ENCODE peak calls at places on chromosome 10, in six cellular contexts. Y is NB4, Q is WTC11, L is mesothelial cell of epicardium, O is neural crest cell, K is Peyer's patch. E is an unnamed sample.

GRCh38 chr10:31140716-31141115 is 109.1 kb upstream of the ZNF438 start:
- DNase-seq in Y (no peak), Q (no peak), L (no peak), O (no peak), K (no peak), E (no peak)

GRCh38 chr10:116536810-116537209 is 8.9 kb upstream of the PNLIP start:
- DNase-seq in Y (no peak), Q (no peak), L (no peak), O (no peak), K (no peak), E (no peak)

GRCh38 chr10:3760083-3760482 is 24.9 kb downstream of the KLF6 start:
- DNase-seq in Y (no peak), Q (no peak), L (no peak), O (no peak), K (peak; percentile 41), E (no peak)

GRCh38 chr10:75356484-75356883 is 45.1 kb downstream of the ZNF503 start:
- DNase-seq in Y (peak; percentile 20), Q (peak; percentile 21), L (no peak), O (no peak), K (no peak), E (no peak)

GRCh38 chr10:126430512-126430911 is 42.2 kb upstream of the ADAM12 start:
- DNase-seq in Y (no peak), Q (no peak), L (no peak), O (no peak), K (no peak), E (no peak)

GRCh38 chr10:21808525-21808924 is 195.0 kb downstream of the DNAJC1 start:
- DNase-seq in Y (no peak), Q (no peak), L (no peak), O (no peak), K (no peak), E (no peak)

GRCh38 chr10:36476399-36476798 is 649.0 kb upstream of the ANKRD30A start:
- DNase-seq in Y (no peak), Q (no peak), L (no peak), O (no peak), K (no peak), E (no peak)

GRCh38 chr10:72162978-72163377 is 52.8 kb upstream of the ANAPC16 start:
- DNase-seq in Y (peak; percentile 58), Q (no peak), L (no peak), O (no peak), K (no peak), E (no peak)

GRCh38 chr10:128631801-128632241 is 505.6 kb upstream of the MKI67 start:
- DNase-seq in Y (peak; percentile 30), Q (no peak), L (no peak), O (no peak), K (no peak), E (no peak)

GRCh38 chr10:93300981-93301380 is 181.2 kb downstream of the MYOF start:
- DNase-seq in Y (no peak), Q (no peak), L (no peak), O (no peak), K (no peak), E (no peak)

GRCh38 chr10:64760371-64760770 is 1239.2 kb downstream of the REEP3 start:
- DNase-seq in Y (peak; percentile 48), Q (no peak), L (no peak), O (no peak), K (no peak), E (no peak)

GRCh38 chr10:90849956-90850749 is 7.7 kb downstream of the HTR7 start:
- DNase-seq in Y (no peak), Q (no peak), L (no peak), O (no peak), K (no peak), E (no peak)

GRCh38 chr10:68073631-68074403 is 1.3 kb downstream of the HERC4 start:
- DNase-seq in Y (peak; percentile 52), Q (no peak), L (no peak), O (no peak), K (no peak), E (no peak)

GRCh38 chr10:116385994-116386809 is 41.4 kb upstream of the PNLIPRP3 start:
- DNase-seq in Y (peak; percentile 38), Q (no peak), L (no peak), O (peak; percentile 46), K (no peak), E (peak; percentile 25)

GRCh38 chr10:18542832-18543231 is 108.6 kb downstream of the NSUN6 start:
- DNase-seq in Y (no peak), Q (no peak), L (no peak), O (no peak), K (no peak), E (no peak)

GRCh38 chr10:119313645-119314044 is 106.3 kb downstream of the GRK5 start:
- DNase-seq in Y (peak; percentile 94), Q (no peak), L (no peak), O (no peak), K (peak; percentile 74), E (no peak)

GRCh38 chr10:88493676-88494483 is 89.2 kb downstream of the RNLS start:
- DNase-seq in Y (no peak), Q (no peak), L (no peak), O (no peak), K (no peak), E (no peak)

GRCh38 chr10:69716711-69717560 is 84.8 kb upstream of the COL13A1 start:
- DNase-seq in Y (peak; percentile 57), Q (peak; percentile 84), L (peak; percentile 77), O (peak; percentile 63), K (peak; percentile 80), E (peak; percentile 49)

GRCh38 chr10:112515852-112516251 is 68.8 kb downstream of the VTI1A start:
- DNase-seq in Y (no peak), Q (no peak), L (no peak), O (no peak), K (no peak), E (no peak)

GRCh38 chr10:118844731-118845573 is 90.2 kb upstream of the CACUL1 start:
- DNase-seq in Y (no peak), Q (no peak), L (no peak), O (no peak), K (no peak), E (no peak)

GRCh38 chr10:102776779-102777417 is 33.1 kb downstream of the WBP1L start:
- DNase-seq in Y (no peak), Q (peak; percentile 66), L (peak; percentile 75), O (peak; percentile 61), K (peak; percentile 71), E (peak; percentile 29)

GRCh38 chr10:101032637-101033201 is 1.7 kb downstream of the SFXN3 start:
- DNase-seq in Y (peak; percentile 94), Q (no peak), L (no peak), O (no peak), K (no peak), E (peak; percentile 41)

GRCh38 chr10:112202561-112203241 is 19.1 kb upstream of the GPAM start:
- DNase-seq in Y (no peak), Q (no peak), L (no peak), O (no peak), K (no peak), E (no peak)

GRCh38 chr10:113019692-113020424 is 69.8 kb downstream of the TCF7L2 start:
- DNase-seq in Y (no peak), Q (no peak), L (no peak), O (no peak), K (no peak), E (no peak)

GRCh38 chr10:119113805-119114732 is 10.2 kb downstream of the DENND10 start:
- DNase-seq in Y (peak; percentile 97), Q (no peak), L (no peak), O (no peak), K (no peak), E (no peak)

GRCh38 chr10:5551531-5552375 is 27.0 kb downstream of the CALML3 start:
- DNase-seq in Y (peak; percentile 93), Q (peak; percentile 3), L (no peak), O (no peak), K (peak; percentile 80), E (no peak)

GRCh38 chr10:31358688-31359330 is 39.8 kb downstream of the ZEB1 start:
- DNase-seq in Y (no peak), Q (no peak), L (no peak), O (no peak), K (no peak), E (no peak)

GRCh38 chr10:131142446-131143380 is 168.8 kb downstream of the TCERG1L start:
- DNase-seq in Y (no peak), Q (no peak), L (no peak), O (no peak), K (no peak), E (no peak)
- TF ChIP-seq CTCF in Y (no peak), Q (no peak), L (no peak), O (no peak), K (no peak), E (no peak)

GRCh38 chr10:61901829-61902447 is 439 bp downstream of the ARID5B start:
- DNase-seq in Y (no peak), Q (no peak), L (no peak), O (peak; percentile 18), K (peak; percentile 54), E (peak; percentile 20)

GRCh38 chr10:61902448-61903183 is 1.1 kb downstream of the ARID5B start:
- DNase-seq in Y (peak; percentile 80), Q (no peak), L (peak; percentile 55), O (peak; percentile 23), K (peak; percentile 84), E (peak; percentile 16)

GRCh38 chr10:61904711-61905445 is 3.4 kb downstream of the ARID5B start:
- DNase-seq in Y (peak; percentile 81), Q (no peak), L (no peak), O (no peak), K (peak; percentile 64), E (no peak)

GRCh38 chr10:61903991-61904350 is 2.5 kb downstream of the ARID5B start:
- DNase-seq in Y (no peak), Q (no peak), L (no peak), O (no peak), K (no peak), E (no peak)

GRCh38 chr10:61903184-61903990 is 1.9 kb downstream of the ARID5B start:
- DNase-seq in Y (peak; percentile 75), Q (no peak), L (peak; percentile 55), O (peak; percentile 14), K (peak; percentile 89), E (peak; percentile 31)
- TF ChIP-seq CTCF in Y (no peak), Q (no peak), L (no peak), O (peak; percentile 44), K (peak; percentile 17), E (no peak)

GRCh38 chr10:50293508-50294320 is 42.4 kb upstream of the ASAH2 start:
- DNase-seq in Y (no peak), Q (no peak), L (no peak), O (no peak), K (no peak), E (no peak)

GRCh38 chr10:50289196-50289595 is 37.9 kb upstream of the ASAH2 start:
- DNase-seq in Y (no peak), Q (no peak), L (no peak), O (no peak), K (no peak), E (no peak)

GRCh38 chr10:50294582-50294981 is 43.3 kb upstream of the ASAH2 start:
- DNase-seq in Y (no peak), Q (no peak), L (no peak), O (no peak), K (no peak), E (no peak)

GRCh38 chr10:50295367-50295766 is 44.1 kb upstream of the ASAH2 start:
- DNase-seq in Y (no peak), Q (no peak), L (no peak), O (no peak), K (no peak), E (no peak)

GRCh38 chr10:50291261-50291850 is 40.0 kb upstream of the ASAH2 start:
- DNase-seq in Y (no peak), Q (no peak), L (no peak), O (no peak), K (no peak), E (no peak)
- TF ChIP-seq CTCF in Y (peak; percentile 5), Q (no peak), L (no peak), O (no peak), K (peak; percentile 27), E (no peak)

GRCh38 chr10:45239642-45240041 is 75.8 kb downstream of the OR13A1 start:
- DNase-seq in Y (no peak), Q (no peak), L (no peak), O (no peak), K (no peak), E (no peak)
- TF ChIP-seq CTCF in Y (no peak), Q (no peak), L (no peak), O (no peak), K (no peak), E (no peak)